ENCODE peak calls at places on chromosomes 13 and 19, in nine cellular contexts. K is stimulated activated CD4-positive, alpha-beta T cell treated with anti-CD3 and anti-CD28 coated beads, Interleukin-1b, Interleukin-23, amount 100 ng/mL, for 4 hours; J is GM10248; H is progenitor cell of endocrine pancreas; P is GM12865; F is CD8-positive, alpha-beta memory T cell; N is activated CD4-positive, alpha-beta T cell treated with anti-CD3 and anti-CD28 coated beads for 48 hours; R is glutamatergic neuron; T is anterior cingulate cortex. A is an unnamed sample.

GRCh38 chr13:49407936-49408335 is 35.9 kb downstream of the CAB39L start:
- DNase-seq in K (no peak), J (no peak), H (no peak), P (no peak), F (no peak), N (no peak), R (no peak), T (no peak), A (no peak)

GRCh38 chr19:41802770-41803169 is 6.4 kb downstream of the CEACAM3 start:
- DNase-seq in K (no peak), J (no peak), H (no peak), P (no peak), F (no peak), N (no peak), R (no peak), T (no peak), A (no peak)

GRCh38 chr19:4811328-4812131 is 20.0 kb downstream of the TICAM1 start:
- DNase-seq in K (peak), J (peak), H (peak), P (peak), F (peak), N (peak), R (peak), T (peak), A (peak)

GRCh38 chr13:41495044-41495443 is 37.7 kb downstream of the RGCC start:
- DNase-seq in K (no peak), J (no peak), H (no peak), P (no peak), F (no peak), N (no peak), R (no peak), T (no peak), A (no peak)

GRCh38 chr19:17124025-17124424 is 48.4 kb downstream of the MYO9B start:
- DNase-seq in K (no peak), J (no peak), H (no peak), P (no peak), F (no peak), N (no peak), R (no peak), T (no peak), A (no peak)

GRCh38 chr13:44107357-44108121 is 227.8 kb downstream of the LACC1 start:
- DNase-seq in K (no peak), J (no peak), H (no peak), P (no peak), F (no peak), N (no peak), R (no peak), T (no peak), A (no peak)

GRCh38 chr13:48232420-48233096 is 448 bp upstream of the ITM2B start:
- DNase-seq in K (no peak), J (no peak), H (no peak), P (no peak), F (no peak), N (no peak), R (no peak), T (no peak), A (no peak)

GRCh38 chr19:13363954-13364353 is 142.3 kb downstream of the CACNA1A start:
- DNase-seq in K (no peak), J (no peak), H (no peak), P (no peak), F (no peak), N (no peak), R (no peak), T (no peak), A (no peak)

GRCh38 chr13:44147222-44147621 is 226.4 kb upstream of the SERP2 start:
- DNase-seq in K (no peak), J (no peak), H (no peak), P (no peak), F (no peak), N (no peak), R (no peak), T (no peak), A (no peak)

GRCh38 chr19:30419581-30420180 is 47.5 kb downstream of the ZNF536 start:
- DNase-seq in K (no peak), J (no peak), H (no peak), P (no peak), F (no peak), N (no peak), R (peak), T (peak), A (peak)

GRCh38 chr19:34356875-34357274 is 8.1 kb upstream of the GPI start:
- DNase-seq in K (no peak), J (no peak), H (no peak), P (no peak), F (no peak), N (no peak), R (no peak), T (no peak), A (no peak)

GRCh38 chr19:41993612-41994483 is at the start of gene ATP1A3:
- DNase-seq in K (peak), J (peak), H (no peak), P (peak), F (peak), N (peak), R (peak), T (peak), A (peak)

GRCh38 chr19:4436231-4436630 is 21.4 kb downstream of the UBXN6 start:
- DNase-seq in K (no peak), J (no peak), H (no peak), P (no peak), F (no peak), N (no peak), R (no peak), T (no peak), A (peak)

GRCh38 chr13:114248011-114248410 is 13.3 kb downstream of the CDC16 start:
- DNase-seq in K (no peak), J (no peak), H (no peak), P (no peak), F (no peak), N (no peak), R (no peak), T (no peak), A (no peak)

GRCh38 chr19:46536391-46536790 is 40.7 kb upstream of the PNMA8B start:
- DNase-seq in K (no peak), J (no peak), H (no peak), P (no peak), F (no peak), N (no peak), R (no peak), T (no peak), A (no peak)

GRCh38 chr19:5090780-5091575 is 122.1 kb downstream of the KDM4B start:
- DNase-seq in K (no peak), J (no peak), H (no peak), P (no peak), F (no peak), N (no peak), R (no peak), T (peak), A (peak)

GRCh38 chr19:46616631-46617322 is 8.1 kb downstream of the PTGIR start:
- DNase-seq in K (peak), J (no peak), H (no peak), P (peak), F (no peak), N (peak), R (peak), T (no peak), A (no peak)

GRCh38 chr13:41004875-41005693 is 14.0 kb downstream of the ELF1 start:
- DNase-seq in K (no peak), J (peak), H (no peak), P (peak), F (no peak), N (no peak), R (no peak), T (no peak), A (no peak)

GRCh38 chr19:1153891-1154730 is 20.0 kb downstream of the SBNO2 start:
- DNase-seq in K (no peak), J (no peak), H (no peak), P (no peak), F (no peak), N (no peak), R (no peak), T (no peak), A (no peak)

GRCh38 chr13:92991687-92992086 is 234.9 kb upstream of the GPC6 start:
- DNase-seq in K (no peak), J (no peak), H (no peak), P (no peak), F (no peak), N (no peak), R (no peak), T (no peak), A (no peak)

GRCh38 chr19:17504456-17504855 is 7.0 kb upstream of the PGLS start:
- DNase-seq in K (no peak), J (no peak), H (no peak), P (no peak), F (no peak), N (no peak), R (no peak), T (no peak), A (no peak)

A was measured in head of caudate nucleus.